ENCODE peak calls at places on chromosomes 16 and 17, in nine cellular contexts. One of them, this sample, is unnamed.

GRCh38 chr17:29074488-29074887 is 31.5 kb downstream of the PIPOX start:
- DNase-seq in midbrain: no peak
- DNase-seq in ascending aorta: no peak
- DNase-seq in T-cell: no peak
- DNase-seq in hippocampal formation: no peak
- DNase-seq in stimulated activated CD4-positive, alpha-beta T cell treated with anti-CD3 and anti-CD28 coated beads, Interleukin-1b, Interleukin-23, amount 100 ng/mL, for 24 hours: no peak
- DNase-seq in NCI-H1694 treated with DMSO at 0.1 percent for 48 hours: no peak
- DNase-seq in CD4-positive, CD25-positive, alpha-beta regulatory T cell: no peak
- DNase-seq in EL: no peak
- DNase-seq in this sample: no peak

GRCh38 chr17:79331492-79331891 is 256.9 kb downstream of the ENGASE start:
- DNase-seq in midbrain: no peak
- DNase-seq in ascending aorta: no peak
- DNase-seq in T-cell: no peak
- DNase-seq in hippocampal formation: no peak
- DNase-seq in stimulated activated CD4-positive, alpha-beta T cell treated with anti-CD3 and anti-CD28 coated beads, Interleukin-1b, Interleukin-23, amount 100 ng/mL, for 24 hours: no peak
- DNase-seq in NCI-H1694 treated with DMSO at 0.1 percent for 48 hours: no peak
- DNase-seq in CD4-positive, CD25-positive, alpha-beta regulatory T cell: no peak
- DNase-seq in EL: no peak
- DNase-seq in this sample: no peak

GRCh38 chr17:78557598-78558039 is 19.6 kb downstream of the DNAH17 start:
- DNase-seq in midbrain: no peak
- DNase-seq in ascending aorta: no peak
- DNase-seq in T-cell: no peak
- DNase-seq in hippocampal formation: no peak
- DNase-seq in stimulated activated CD4-positive, alpha-beta T cell treated with anti-CD3 and anti-CD28 coated beads, Interleukin-1b, Interleukin-23, amount 100 ng/mL, for 24 hours: no peak
- DNase-seq in NCI-H1694 treated with DMSO at 0.1 percent for 48 hours: peak
- DNase-seq in CD4-positive, CD25-positive, alpha-beta regulatory T cell: no peak
- DNase-seq in EL: peak
- DNase-seq in this sample: peak

GRCh38 chr16:65418435-65418834 is 296.6 kb upstream of the CDH11 start:
- DNase-seq in midbrain: no peak
- DNase-seq in ascending aorta: no peak
- DNase-seq in T-cell: no peak
- DNase-seq in hippocampal formation: no peak
- DNase-seq in stimulated activated CD4-positive, alpha-beta T cell treated with anti-CD3 and anti-CD28 coated beads, Interleukin-1b, Interleukin-23, amount 100 ng/mL, for 24 hours: no peak
- DNase-seq in NCI-H1694 treated with DMSO at 0.1 percent for 48 hours: no peak
- DNase-seq in CD4-positive, CD25-positive, alpha-beta regulatory T cell: no peak
- DNase-seq in EL: no peak
- DNase-seq in this sample: no peak

GRCh38 chr17:17888821-17889220 is 52.0 kb upstream of the SREBF1 start:
- DNase-seq in midbrain: no peak
- DNase-seq in ascending aorta: no peak
- DNase-seq in T-cell: no peak
- DNase-seq in hippocampal formation: no peak
- DNase-seq in stimulated activated CD4-positive, alpha-beta T cell treated with anti-CD3 and anti-CD28 coated beads, Interleukin-1b, Interleukin-23, amount 100 ng/mL, for 24 hours: no peak
- DNase-seq in NCI-H1694 treated with DMSO at 0.1 percent for 48 hours: no peak
- DNase-seq in CD4-positive, CD25-positive, alpha-beta regulatory T cell: no peak
- DNase-seq in EL: no peak
- DNase-seq in this sample: no peak

GRCh38 chr17:27091043-27091497 is 202.8 kb upstream of the WSB1 start:
- DNase-seq in midbrain: no peak
- DNase-seq in ascending aorta: no peak
- DNase-seq in T-cell: no peak
- DNase-seq in hippocampal formation: no peak
- DNase-seq in stimulated activated CD4-positive, alpha-beta T cell treated with anti-CD3 and anti-CD28 coated beads, Interleukin-1b, Interleukin-23, amount 100 ng/mL, for 24 hours: no peak
- DNase-seq in NCI-H1694 treated with DMSO at 0.1 percent for 48 hours: peak
- DNase-seq in CD4-positive, CD25-positive, alpha-beta regulatory T cell: no peak
- DNase-seq in EL: no peak
- DNase-seq in this sample: no peak

GRCh38 chr17:37744961-37745800 is at the start of gene HNF1B:
- DNase-seq in midbrain: no peak
- DNase-seq in ascending aorta: no peak
- DNase-seq in T-cell: no peak
- DNase-seq in hippocampal formation: no peak
- DNase-seq in stimulated activated CD4-positive, alpha-beta T cell treated with anti-CD3 and anti-CD28 coated beads, Interleukin-1b, Interleukin-23, amount 100 ng/mL, for 24 hours: no peak
- DNase-seq in NCI-H1694 treated with DMSO at 0.1 percent for 48 hours: no peak
- DNase-seq in CD4-positive, CD25-positive, alpha-beta regulatory T cell: no peak
- DNase-seq in EL: no peak
- DNase-seq in this sample: no peak

GRCh38 chr17:78325076-78325712 is 34.7 kb downstream of the SOCS3 start:
- DNase-seq in midbrain: no peak
- DNase-seq in ascending aorta: peak
- DNase-seq in T-cell: no peak
- DNase-seq in hippocampal formation: no peak
- DNase-seq in stimulated activated CD4-positive, alpha-beta T cell treated with anti-CD3 and anti-CD28 coated beads, Interleukin-1b, Interleukin-23, amount 100 ng/mL, for 24 hours: no peak
- DNase-seq in NCI-H1694 treated with DMSO at 0.1 percent for 48 hours: no peak
- DNase-seq in CD4-positive, CD25-positive, alpha-beta regulatory T cell: no peak
- DNase-seq in EL: peak
- DNase-seq in this sample: peak

GRCh38 chr17:7574176-7574953 is 5.1 kb upstream of the CD68 start:
- DNase-seq in midbrain: no peak
- DNase-seq in ascending aorta: no peak
- DNase-seq in T-cell: no peak
- DNase-seq in hippocampal formation: no peak
- DNase-seq in stimulated activated CD4-positive, alpha-beta T cell treated with anti-CD3 and anti-CD28 coated beads, Interleukin-1b, Interleukin-23, amount 100 ng/mL, for 24 hours: no peak
- DNase-seq in NCI-H1694 treated with DMSO at 0.1 percent for 48 hours: no peak
- DNase-seq in CD4-positive, CD25-positive, alpha-beta regulatory T cell: no peak
- DNase-seq in EL: no peak
- DNase-seq in this sample: no peak

GRCh38 chr17:72613411-72614292 is 478.8 kb downstream of the SLC39A11 start:
- DNase-seq in midbrain: no peak
- DNase-seq in ascending aorta: no peak
- DNase-seq in T-cell: no peak
- DNase-seq in hippocampal formation: no peak
- DNase-seq in stimulated activated CD4-positive, alpha-beta T cell treated with anti-CD3 and anti-CD28 coated beads, Interleukin-1b, Interleukin-23, amount 100 ng/mL, for 24 hours: no peak
- DNase-seq in NCI-H1694 treated with DMSO at 0.1 percent for 48 hours: no peak
- DNase-seq in CD4-positive, CD25-positive, alpha-beta regulatory T cell: no peak
- DNase-seq in EL: peak
- DNase-seq in this sample: peak

GRCh38 chr16:24511174-24511573 is 28.2 kb upstream of the RBBP6 start:
- DNase-seq in midbrain: no peak
- DNase-seq in ascending aorta: no peak
- DNase-seq in T-cell: no peak
- DNase-seq in hippocampal formation: no peak
- DNase-seq in stimulated activated CD4-positive, alpha-beta T cell treated with anti-CD3 and anti-CD28 coated beads, Interleukin-1b, Interleukin-23, amount 100 ng/mL, for 24 hours: no peak
- DNase-seq in NCI-H1694 treated with DMSO at 0.1 percent for 48 hours: no peak
- DNase-seq in CD4-positive, CD25-positive, alpha-beta regulatory T cell: no peak
- DNase-seq in EL: no peak
- DNase-seq in this sample: no peak

GRCh38 chr16:29809850-29810698 is 1.9 kb upstream of the PRRT2 start:
- DNase-seq in midbrain: no peak
- DNase-seq in ascending aorta: no peak
- DNase-seq in T-cell: peak
- DNase-seq in hippocampal formation: no peak
- DNase-seq in stimulated activated CD4-positive, alpha-beta T cell treated with anti-CD3 and anti-CD28 coated beads, Interleukin-1b, Interleukin-23, amount 100 ng/mL, for 24 hours: no peak
- DNase-seq in NCI-H1694 treated with DMSO at 0.1 percent for 48 hours: no peak
- DNase-seq in CD4-positive, CD25-positive, alpha-beta regulatory T cell: no peak
- DNase-seq in EL: no peak
- DNase-seq in this sample: no peak

GRCh38 chr17:58538801-58539410 is 24.5 kb upstream of the MTMR4 start:
- DNase-seq in midbrain: no peak
- DNase-seq in ascending aorta: no peak
- DNase-seq in T-cell: no peak
- DNase-seq in hippocampal formation: no peak
- DNase-seq in stimulated activated CD4-positive, alpha-beta T cell treated with anti-CD3 and anti-CD28 coated beads, Interleukin-1b, Interleukin-23, amount 100 ng/mL, for 24 hours: no peak
- DNase-seq in NCI-H1694 treated with DMSO at 0.1 percent for 48 hours: no peak
- DNase-seq in CD4-positive, CD25-positive, alpha-beta regulatory T cell: no peak
- DNase-seq in EL: no peak
- DNase-seq in this sample: no peak

GRCh38 chr16:88306860-88307545 is 75.8 kb upstream of the ZNF469 start:
- DNase-seq in midbrain: no peak
- DNase-seq in ascending aorta: no peak
- DNase-seq in T-cell: no peak
- DNase-seq in hippocampal formation: no peak
- DNase-seq in stimulated activated CD4-positive, alpha-beta T cell treated with anti-CD3 and anti-CD28 coated beads, Interleukin-1b, Interleukin-23, amount 100 ng/mL, for 24 hours: no peak
- DNase-seq in NCI-H1694 treated with DMSO at 0.1 percent for 48 hours: no peak
- DNase-seq in CD4-positive, CD25-positive, alpha-beta regulatory T cell: no peak
- DNase-seq in EL: peak
- DNase-seq in this sample: peak

GRCh38 chr17:33204701-33205100 is 88.4 kb downstream of the ASIC2 start:
- DNase-seq in midbrain: no peak
- DNase-seq in ascending aorta: no peak
- DNase-seq in T-cell: no peak
- DNase-seq in hippocampal formation: no peak
- DNase-seq in stimulated activated CD4-positive, alpha-beta T cell treated with anti-CD3 and anti-CD28 coated beads, Interleukin-1b, Interleukin-23, amount 100 ng/mL, for 24 hours: no peak
- DNase-seq in NCI-H1694 treated with DMSO at 0.1 percent for 48 hours: no peak
- DNase-seq in CD4-positive, CD25-positive, alpha-beta regulatory T cell: no peak
- DNase-seq in EL: no peak
- DNase-seq in this sample: no peak

GRCh38 chr17:34589120-34589965 is 10.0 kb downstream of the TMEM132E start:
- DNase-seq in midbrain: no peak
- DNase-seq in ascending aorta: no peak
- DNase-seq in T-cell: no peak
- DNase-seq in hippocampal formation: no peak
- DNase-seq in stimulated activated CD4-positive, alpha-beta T cell treated with anti-CD3 and anti-CD28 coated beads, Interleukin-1b, Interleukin-23, amount 100 ng/mL, for 24 hours: no peak
- DNase-seq in NCI-H1694 treated with DMSO at 0.1 percent for 48 hours: no peak
- DNase-seq in CD4-positive, CD25-positive, alpha-beta regulatory T cell: no peak
- DNase-seq in EL: no peak
- DNase-seq in this sample: no peak

GRCh38 chr16:84501077-84501735 is 3.3 kb downstream of the MEAK7 start:
- DNase-seq in midbrain: no peak
- DNase-seq in ascending aorta: no peak
- DNase-seq in T-cell: no peak
- DNase-seq in hippocampal formation: no peak
- DNase-seq in stimulated activated CD4-positive, alpha-beta T cell treated with anti-CD3 and anti-CD28 coated beads, Interleukin-1b, Interleukin-23, amount 100 ng/mL, for 24 hours: no peak
- DNase-seq in NCI-H1694 treated with DMSO at 0.1 percent for 48 hours: no peak
- DNase-seq in CD4-positive, CD25-positive, alpha-beta regulatory T cell: no peak
- DNase-seq in EL: peak
- DNase-seq in this sample: peak

GRCh38 chr17:28978016-28978415 is 26.7 kb upstream of the PHF12 start:
- DNase-seq in midbrain: no peak
- DNase-seq in ascending aorta: no peak
- DNase-seq in T-cell: no peak
- DNase-seq in hippocampal formation: no peak
- DNase-seq in stimulated activated CD4-positive, alpha-beta T cell treated with anti-CD3 and anti-CD28 coated beads, Interleukin-1b, Interleukin-23, amount 100 ng/mL, for 24 hours: no peak
- DNase-seq in NCI-H1694 treated with DMSO at 0.1 percent for 48 hours: no peak
- DNase-seq in CD4-positive, CD25-positive, alpha-beta regulatory T cell: no peak
- DNase-seq in EL: no peak
- DNase-seq in this sample: no peak

GRCh38 chr17:80474933-80475915 is 1.2 kb downstream of the NPTX1 start:
- DNase-seq in midbrain: no peak
- DNase-seq in ascending aorta: no peak
- DNase-seq in T-cell: no peak
- DNase-seq in hippocampal formation: no peak
- DNase-seq in stimulated activated CD4-positive, alpha-beta T cell treated with anti-CD3 and anti-CD28 coated beads, Interleukin-1b, Interleukin-23, amount 100 ng/mL, for 24 hours: no peak
- DNase-seq in NCI-H1694 treated with DMSO at 0.1 percent for 48 hours: no peak
- DNase-seq in CD4-positive, CD25-positive, alpha-beta regulatory T cell: no peak
- DNase-seq in EL: no peak
- DNase-seq in this sample: no peak

GRCh38 chr17:67784364-67785121 is 40.8 kb upstream of the BPTF start:
- DNase-seq in midbrain: no peak
- DNase-seq in ascending aorta: no peak
- DNase-seq in T-cell: no peak
- DNase-seq in hippocampal formation: no peak
- DNase-seq in stimulated activated CD4-positive, alpha-beta T cell treated with anti-CD3 and anti-CD28 coated beads, Interleukin-1b, Interleukin-23, amount 100 ng/mL, for 24 hours: no peak
- DNase-seq in NCI-H1694 treated with DMSO at 0.1 percent for 48 hours: no peak
- DNase-seq in CD4-positive, CD25-positive, alpha-beta regulatory T cell: no peak
- DNase-seq in EL: no peak
- DNase-seq in this sample: no peak

GRCh38 chr17:28828294-28829040 is 14.1 kb downstream of the FAM222B start:
- DNase-seq in midbrain: no peak
- DNase-seq in ascending aorta: no peak
- DNase-seq in T-cell: no peak
- DNase-seq in hippocampal formation: no peak
- DNase-seq in stimulated activated CD4-positive, alpha-beta T cell treated with anti-CD3 and anti-CD28 coated beads, Interleukin-1b, Interleukin-23, amount 100 ng/mL, for 24 hours: no peak
- DNase-seq in NCI-H1694 treated with DMSO at 0.1 percent for 48 hours: no peak
- DNase-seq in CD4-positive, CD25-positive, alpha-beta regulatory T cell: no peak
- DNase-seq in EL: peak
- DNase-seq in this sample: peak

GRCh38 chr16:11946433-11946832 is 4.6 kb upstream of the NPIPB2 start:
- DNase-seq in midbrain: no peak
- DNase-seq in ascending aorta: no peak
- DNase-seq in T-cell: no peak
- DNase-seq in hippocampal formation: no peak
- DNase-seq in stimulated activated CD4-positive, alpha-beta T cell treated with anti-CD3 and anti-CD28 coated beads, Interleukin-1b, Interleukin-23, amount 100 ng/mL, for 24 hours: no peak
- DNase-seq in NCI-H1694 treated with DMSO at 0.1 percent for 48 hours: no peak
- DNase-seq in CD4-positive, CD25-positive, alpha-beta regulatory T cell: no peak
- DNase-seq in EL: no peak
- DNase-seq in this sample: no peak

GRCh38 chr16:7055443-7055842 is 277.2 kb upstream of the RBFOX1 start:
- DNase-seq in midbrain: no peak
- DNase-seq in ascending aorta: no peak
- DNase-seq in T-cell: no peak
- DNase-seq in hippocampal formation: no peak
- DNase-seq in stimulated activated CD4-positive, alpha-beta T cell treated with anti-CD3 and anti-CD28 coated beads, Interleukin-1b, Interleukin-23, amount 100 ng/mL, for 24 hours: no peak
- DNase-seq in NCI-H1694 treated with DMSO at 0.1 percent for 48 hours: no peak
- DNase-seq in CD4-positive, CD25-positive, alpha-beta regulatory T cell: no peak
- DNase-seq in EL: no peak
- DNase-seq in this sample: no peak

GRCh38 chr17:11495616-11496015 is 102.7 kb upstream of the DNAH9 start:
- DNase-seq in midbrain: no peak
- DNase-seq in ascending aorta: no peak
- DNase-seq in T-cell: no peak
- DNase-seq in hippocampal formation: no peak
- DNase-seq in stimulated activated CD4-positive, alpha-beta T cell treated with anti-CD3 and anti-CD28 coated beads, Interleukin-1b, Interleukin-23, amount 100 ng/mL, for 24 hours: no peak
- DNase-seq in NCI-H1694 treated with DMSO at 0.1 percent for 48 hours: no peak
- DNase-seq in CD4-positive, CD25-positive, alpha-beta regulatory T cell: no peak
- DNase-seq in EL: no peak
- DNase-seq in this sample: no peak

GRCh38 chr16:14181371-14182050 is 110.4 kb downstream of the MRTFB start:
- DNase-seq in midbrain: no peak
- DNase-seq in ascending aorta: no peak
- DNase-seq in T-cell: no peak
- DNase-seq in hippocampal formation: no peak
- DNase-seq in stimulated activated CD4-positive, alpha-beta T cell treated with anti-CD3 and anti-CD28 coated beads, Interleukin-1b, Interleukin-23, amount 100 ng/mL, for 24 hours: no peak
- DNase-seq in NCI-H1694 treated with DMSO at 0.1 percent for 48 hours: no peak
- DNase-seq in CD4-positive, CD25-positive, alpha-beta regulatory T cell: no peak
- DNase-seq in EL: peak
- DNase-seq in this sample: peak

GRCh38 chr17:72556944-72557826 is 436.4 kb downstream of the SOX9 start:
- DNase-seq in midbrain: peak
- DNase-seq in ascending aorta: no peak
- DNase-seq in T-cell: peak
- DNase-seq in hippocampal formation: peak
- DNase-seq in stimulated activated CD4-positive, alpha-beta T cell treated with anti-CD3 and anti-CD28 coated beads, Interleukin-1b, Interleukin-23, amount 100 ng/mL, for 24 hours: peak
- DNase-seq in NCI-H1694 treated with DMSO at 0.1 percent for 48 hours: peak
- DNase-seq in CD4-positive, CD25-positive, alpha-beta regulatory T cell: peak
- DNase-seq in EL: peak
- DNase-seq in this sample: peak

GRCh38 chr16:84826558-84826941 is 6.8 kb downstream of the CRISPLD2 start:
- DNase-seq in midbrain: no peak
- DNase-seq in ascending aorta: no peak
- DNase-seq in T-cell: no peak
- DNase-seq in hippocampal formation: no peak
- DNase-seq in stimulated activated CD4-positive, alpha-beta T cell treated with anti-CD3 and anti-CD28 coated beads, Interleukin-1b, Interleukin-23, amount 100 ng/mL, for 24 hours: no peak
- DNase-seq in NCI-H1694 treated with DMSO at 0.1 percent for 48 hours: no peak
- DNase-seq in CD4-positive, CD25-positive, alpha-beta regulatory T cell: no peak
- DNase-seq in EL: peak
- DNase-seq in this sample: peak

GRCh38 chr17:73163043-73163442 is 1.8 kb upstream of the SSTR2 start:
- DNase-seq in midbrain: no peak
- DNase-seq in ascending aorta: no peak
- DNase-seq in T-cell: no peak
- DNase-seq in hippocampal formation: no peak
- DNase-seq in stimulated activated CD4-positive, alpha-beta T cell treated with anti-CD3 and anti-CD28 coated beads, Interleukin-1b, Interleukin-23, amount 100 ng/mL, for 24 hours: no peak
- DNase-seq in NCI-H1694 treated with DMSO at 0.1 percent for 48 hours: no peak
- DNase-seq in CD4-positive, CD25-positive, alpha-beta regulatory T cell: no peak
- DNase-seq in EL: no peak
- DNase-seq in this sample: no peak

GRCh38 chr16:68257906-68258800 is 6.2 kb upstream of the SLC7A6 start:
- DNase-seq in midbrain: no peak
- DNase-seq in ascending aorta: peak
- DNase-seq in T-cell: no peak
- DNase-seq in hippocampal formation: no peak
- DNase-seq in stimulated activated CD4-positive, alpha-beta T cell treated with anti-CD3 and anti-CD28 coated beads, Interleukin-1b, Interleukin-23, amount 100 ng/mL, for 24 hours: no peak
- DNase-seq in NCI-H1694 treated with DMSO at 0.1 percent for 48 hours: no peak
- DNase-seq in CD4-positive, CD25-positive, alpha-beta regulatory T cell: no peak
- DNase-seq in EL: peak
- DNase-seq in this sample: peak

GRCh38 chr17:82231562-82232321 is 2.9 kb downstream of the SLC16A3 start:
- DNase-seq in midbrain: peak
- DNase-seq in ascending aorta: peak
- DNase-seq in T-cell: no peak
- DNase-seq in hippocampal formation: peak
- DNase-seq in stimulated activated CD4-positive, alpha-beta T cell treated with anti-CD3 and anti-CD28 coated beads, Interleukin-1b, Interleukin-23, amount 100 ng/mL, for 24 hours: no peak
- DNase-seq in NCI-H1694 treated with DMSO at 0.1 percent for 48 hours: no peak
- DNase-seq in CD4-positive, CD25-positive, alpha-beta regulatory T cell: no peak
- DNase-seq in EL: peak
- DNase-seq in this sample: no peak

GRCh38 chr16:83977056-83977815 is 9.2 kb downstream of the NECAB2 start:
- DNase-seq in midbrain: no peak
- DNase-seq in ascending aorta: no peak
- DNase-seq in T-cell: no peak
- DNase-seq in hippocampal formation: no peak
- DNase-seq in stimulated activated CD4-positive, alpha-beta T cell treated with anti-CD3 and anti-CD28 coated beads, Interleukin-1b, Interleukin-23, amount 100 ng/mL, for 24 hours: no peak
- DNase-seq in NCI-H1694 treated with DMSO at 0.1 percent for 48 hours: no peak
- DNase-seq in CD4-positive, CD25-positive, alpha-beta regulatory T cell: no peak
- DNase-seq in EL: no peak
- DNase-seq in this sample: no peak

This sample was measured in AG08395.